ENCODE peak calls at places on chromosomes 2 and 18, in five cellular contexts. O, G, Z, S and N are unnamed samples.
A peak's percentile ranks its signal among the peaks of the same experiment; 100 is the strongest.

GRCh38 chr2:218218409-218219185 is 1.6 kb downstream of the ARPC2 start:
- DNase-seq in G (no peak), S (no peak), O (no peak), Z (no peak), N (peak; percentile 75)

GRCh38 chr18:9321017-9321452 is 13.5 kb upstream of the TWSG1 start:
- DNase-seq in Z (peak; percentile 80), O (no peak), G (no peak), S (peak; percentile 82), N (no peak)

GRCh38 chr2:65639156-65639876 is 206.9 kb upstream of the SPRED2 start:
- DNase-seq in Z (peak; percentile 34), O (no peak), S (peak; percentile 97), G (no peak), N (no peak)

GRCh38 chr18:62452280-62452824 is 70.5 kb upstream of the ZCCHC2 start:
- DNase-seq in G (no peak), O (no peak), Z (peak; percentile 27), S (no peak), N (no peak)

GRCh38 chr2:237691200-237691907 is 64.0 kb downstream of the LRRFIP1 start:
- DNase-seq in G (peak; percentile 57), O (no peak), Z (no peak), S (no peak), N (no peak)

GRCh38 chr2:173160618-173161017 is 85.0 kb downstream of the MAP3K20 start:
- DNase-seq in G (no peak), O (no peak), S (no peak), Z (no peak), N (no peak)

GRCh38 chr18:56843241-56843640 is 192.1 kb downstream of the WDR7 start:
- DNase-seq in S (no peak), Z (no peak), O (no peak), G (no peak), N (no peak)

GRCh38 chr2:240947607-240948006 is 41.5 kb downstream of the CROCC2 start:
- DNase-seq in S (no peak), O (no peak), G (no peak), Z (no peak), N (no peak)

GRCh38 chr18:13606589-13607254 is 119.6 kb downstream of the FAM210A start:
- DNase-seq in G (no peak), Z (no peak), O (no peak), S (no peak), N (no peak)

GRCh38 chr18:66867653-66868052 is 263.8 kb upstream of the CDH19 start:
- DNase-seq in S (peak; percentile 79), Z (no peak), O (no peak), G (no peak), N (no peak)

GRCh38 chr2:11915650-11916049 is 169.2 kb downstream of the LPIN1 start:
- DNase-seq in O (no peak), G (no peak), S (no peak), Z (no peak), N (no peak)

GRCh38 chr2:46943881-46944798 is 28.5 kb upstream of the MCFD2 start:
- DNase-seq in G (no peak), S (no peak), O (no peak), Z (no peak), N (peak; percentile 74)

GRCh38 chr2:85999131-85999831 is 106.4 kb downstream of the POLR1A start:
- DNase-seq in S (no peak), Z (peak; percentile 54), O (no peak), G (no peak), N (peak; percentile 77)

GRCh38 chr18:48340502-48340901 is 68.7 kb downstream of the ZBTB7C start:
- DNase-seq in G (no peak), O (no peak), Z (no peak), S (no peak), N (no peak)

GRCh38 chr2:112634153-112634873 is 11.4 kb upstream of the SLC20A1 start:
- DNase-seq in G (no peak), S (no peak), Z (no peak), O (no peak), N (peak; percentile 40)

GRCh38 chr18:11887305-11888262 is 20.5 kb downstream of the MPPE1 start:
- DNase-seq in S (peak; percentile 75), O (no peak), Z (no peak), G (no peak), N (no peak)

GRCh38 chr18:9215221-9215933 is 78.8 kb downstream of the ANKRD12 start:
- DNase-seq in Z (peak; percentile 30), O (no peak), S (no peak), G (no peak), N (no peak)

GRCh38 chr2:73892631-73893329 is at the start of gene ACTG2:
- DNase-seq in Z (no peak), S (peak; percentile 35), G (no peak), O (no peak), N (no peak)

GRCh38 chr2:112159454-112159921 is 21.3 kb downstream of the FBLN7 start:
- DNase-seq in S (no peak), Z (no peak), O (no peak), G (no peak), N (peak; percentile 80)

GRCh38 chr2:200810252-200810650 is 1.5 kb upstream of the BZW1 start:
- DNase-seq in G (no peak), Z (peak; percentile 87), S (peak; percentile 87), O (no peak), N (no peak)

GRCh38 chr18:22609642-22610041 is 191.9 kb upstream of the CTAGE1 start:
- DNase-seq in S (peak; percentile 63), O (no peak), Z (peak; percentile 9), G (no peak), N (no peak)

GRCh38 chr2:141601511-141602152 is 529.2 kb downstream of the LRP1B start:
- DNase-seq in O (no peak), S (no peak), Z (no peak), G (no peak), N (no peak)

GRCh38 chr2:54579061-54579681 is 123.0 kb downstream of the SPTBN1 start:
- DNase-seq in O (no peak), S (no peak), G (no peak), Z (no peak), N (no peak)

GRCh38 chr2:217802876-217803638 is 199.7 kb downstream of the TNS1 start:
- DNase-seq in S (no peak), G (no peak), O (no peak), Z (no peak), N (no peak)

GRCh38 chr2:104876606-104877005 is 22.7 kb downstream of the POU3F3 start:
- DNase-seq in S (no peak), G (no peak), Z (no peak), O (no peak), N (no peak)

GRCh38 chr2:69309336-69310048 is 77.5 kb downstream of the GFPT1 start:
- DNase-seq in O (no peak), Z (peak; percentile 80), G (no peak), S (peak; percentile 29), N (no peak)

GRCh38 chr18:65349635-65350034 is 401.2 kb upstream of the CDH7 start:
- DNase-seq in Z (no peak), O (no peak), G (no peak), S (no peak), N (no peak)

GRCh38 chr18:7592305-7593071 is 25.4 kb downstream of the PTPRM start:
- DNase-seq in G (peak; percentile 32), Z (no peak), S (no peak), O (no peak), N (no peak)

GRCh38 chr2:144364988-144365738 is 154.8 kb downstream of the ZEB2 start:
- DNase-seq in S (peak; percentile 90), O (no peak), Z (peak; percentile 47), G (no peak), N (peak; percentile 53)

GRCh38 chr2:37730037-37730813 is 58.8 kb upstream of the CDC42EP3 start:
- DNase-seq in G (no peak), S (no peak), O (no peak), Z (no peak), N (no peak)

GRCh38 chr2:141021611-141022010 is 1109.2 kb downstream of the LRP1B start:
- DNase-seq in Z (no peak), S (no peak), O (no peak), G (no peak), N (no peak)

GRCh38 chr2:13819896-13820295 is 812.6 kb upstream of the LRATD1 start:
- DNase-seq in O (no peak), Z (no peak), G (no peak), S (no peak), N (no peak)

GRCh38 chr2:97011977-97012569 is 25.7 kb upstream of the FAM178B start:
- DNase-seq in S (peak; percentile 62), O (peak; percentile 48), Z (peak; percentile 75), G (no peak), N (peak; percentile 28)
- TF ChIP-seq CTCF in S (peak; percentile 33), O (peak; percentile 33), Z (peak; percentile 62), G (no peak), N (peak; percentile 32)

GRCh38 chr18:71398530-71398929 is 1109.7 kb downstream of the SOCS6 start:
- DNase-seq in S (peak; percentile 9), G (no peak), O (no peak), Z (no peak), N (no peak)
- TF ChIP-seq CTCF in S (no peak), G (no peak), O (no peak), Z (no peak), N (no peak)

GRCh38 chr2:157946919-157947557 is 70.9 kb upstream of the ACVR1 start:
- DNase-seq in Z (no peak), O (no peak), G (no peak), S (no peak), N (no peak)
- TF ChIP-seq CTCF in Z (no peak), O (no peak), G (no peak), S (no peak), N (no peak)

GRCh38 chr18:3594760-3595241 is 144.8 kb downstream of the TGIF1 start:
- DNase-seq in O (no peak), G (no peak), S (peak; percentile 64), Z (peak; percentile 53), N (no peak)

GRCh38 chr18:3595282-3596273 is 145.6 kb downstream of the TGIF1 start:
- DNase-seq in O (no peak), G (no peak), Z (peak; percentile 94), S (peak; percentile 99), N (peak; percentile 36)

GRCh38 chr18:3597159-3597977 is 147.4 kb downstream of the TGIF1 start:
- DNase-seq in O (no peak), S (no peak), Z (no peak), G (no peak), N (no peak)

GRCh38 chr18:3593904-3594759 is 144.2 kb downstream of the TGIF1 start:
- DNase-seq in Z (peak; percentile 98), S (peak; percentile 98), G (peak; percentile 91), O (peak; percentile 95), N (peak; percentile 71)

DNA sequence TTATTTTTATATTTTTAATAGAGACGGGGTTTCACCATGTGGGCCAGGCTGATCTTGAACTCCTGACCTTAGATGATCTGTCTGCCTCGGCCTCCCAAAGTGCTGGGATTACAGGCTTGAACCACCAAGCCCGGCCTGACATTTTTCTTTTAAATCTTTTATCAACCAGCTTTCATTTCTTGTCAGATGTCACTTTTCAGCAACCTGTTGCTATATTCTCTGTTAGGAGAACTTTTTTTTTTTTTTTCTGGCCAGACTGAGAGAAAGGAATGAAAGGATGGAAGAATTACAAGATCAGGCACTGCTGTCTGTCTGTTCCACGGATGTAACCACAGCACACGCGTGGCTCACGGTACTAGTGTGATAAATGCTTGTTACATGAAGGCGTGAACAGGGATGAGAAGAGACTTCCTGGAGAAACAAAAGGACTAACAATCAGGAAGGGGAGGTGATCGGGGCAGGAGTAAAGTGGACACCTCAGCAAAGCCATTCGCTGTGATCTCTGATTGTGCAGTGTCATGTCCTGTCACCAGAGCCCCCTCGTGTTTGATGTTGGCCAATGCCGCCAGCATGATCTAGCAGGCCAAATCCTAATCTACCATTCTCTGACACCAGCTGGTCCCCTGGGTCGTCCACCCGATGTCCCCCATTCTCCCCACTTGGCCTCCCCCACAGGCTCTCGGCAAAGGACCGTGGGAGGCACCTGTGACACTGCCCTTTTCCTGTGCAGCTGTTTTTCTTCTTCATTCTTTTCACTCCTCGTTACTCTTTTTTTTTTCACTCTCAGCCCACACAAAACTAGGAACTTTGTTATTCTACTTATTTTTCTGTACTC is 146.6 kb downstream of the TGIF1 start:
- DNase-seq in S (peak; percentile 47), G (no peak), O (no peak), Z (no peak), N (peak; percentile 52)
- TF ChIP-seq CTCF in S (no peak), G (no peak), O (peak; percentile 14), Z (peak; percentile 2), N (peak; percentile 40)